ENCODE peak calls at places on chromosome 5, in eight cellular contexts. N, E, D, X, I, B, R and W are unnamed samples.

GRCh38 chr5:59253625-59254024 is 639.9 kb downstream of the PDE4D start:
- DNase-seq in E (no peak), D (no peak), N (no peak), B (no peak), I (no peak), R (no peak), X (no peak), W (no peak)

GRCh38 chr5:176319827-176320554 is 41.6 kb downstream of the KIAA1191 start:
- DNase-seq in E (no peak), N (no peak), I (peak; percentile 21), D (no peak), X (no peak), R (no peak), B (no peak), W (no peak)

GRCh38 chr5:135011355-135012032 is 22.5 kb downstream of the PITX1 start:
- DNase-seq in X (no peak), B (no peak), N (no peak), I (no peak), D (no peak), R (no peak), E (no peak), W (no peak)

GRCh38 chr5:115068239-115069086 is 101.2 kb downstream of the TRIM36 start:
- DNase-seq in X (peak; percentile 12), B (no peak), D (no peak), I (peak; percentile 3), R (no peak), E (no peak), N (peak; percentile 23), W (no peak)

GRCh38 chr5:158777647-158778368 is 321.9 kb downstream of the EBF1 start:
- DNase-seq in B (no peak), R (no peak), X (no peak), E (no peak), N (no peak), D (no peak), I (peak; percentile 49), W (no peak)

GRCh38 chr5:1551426-1551825 is 27.7 kb upstream of the LPCAT1 start:
- DNase-seq in E (no peak), X (no peak), B (no peak), N (no peak), I (no peak), R (no peak), D (no peak), W (no peak)

GRCh38 chr5:108297042-108297596 is 84.8 kb downstream of the FBXL17 start:
- DNase-seq in I (no peak), E (no peak), R (no peak), D (no peak), N (no peak), B (no peak), X (no peak), W (no peak)

GRCh38 chr5:51484326-51484725 is 101.1 kb downstream of the ISL1 start:
- DNase-seq in X (no peak), E (no peak), I (peak; percentile 68), R (no peak), N (no peak), D (no peak), B (no peak), W (no peak)

GRCh38 chr5:54282876-54283275 is 27.5 kb downstream of the ARL15 start:
- DNase-seq in E (no peak), D (no peak), N (no peak), R (no peak), X (no peak), B (no peak), I (no peak), W (no peak)

GRCh38 chr5:2370626-2371418 is 380.7 kb downstream of the IRX2 start:
- DNase-seq in X (no peak), D (no peak), E (no peak), B (no peak), N (no peak), I (no peak), R (no peak), W (no peak)

GRCh38 chr5:14174235-14174636 is 31.1 kb downstream of the TRIO start:
- DNase-seq in R (no peak), I (no peak), B (no peak), D (no peak), X (no peak), E (no peak), N (peak; percentile 31), W (no peak)

GRCh38 chr5:103207001-103207400 is 51.6 kb upstream of the MACIR start:
- DNase-seq in B (no peak), I (no peak), D (no peak), E (no peak), N (no peak), R (no peak), X (no peak), W (no peak)

GRCh38 chr5:141879941-141880738 is 1.9 kb upstream of the PCDH1 start:
- DNase-seq in I (no peak), E (peak; percentile 64), X (no peak), B (peak; percentile 82), D (no peak), R (no peak), N (no peak), W (peak; percentile 76)

GRCh38 chr5:527646-528591 is 3.7 kb upstream of the SLC9A3 start:
- DNase-seq in E (no peak), X (no peak), I (no peak), D (no peak), B (no peak), R (no peak), N (no peak), W (peak; percentile 40)

GRCh38 chr5:67003906-67004729 is 192.5 kb downstream of the CD180 start:
- DNase-seq in N (peak; percentile 30), X (peak; percentile 89), I (peak; percentile 94), R (peak; percentile 76), E (peak; percentile 71), D (peak; percentile 60), B (peak; percentile 42), W (peak; percentile 56)

GRCh38 chr5:137461636-137462596 is 37.2 kb downstream of the SPOCK1 start:
- DNase-seq in E (no peak), N (no peak), R (no peak), X (no peak), D (no peak), I (peak; percentile 12), B (no peak), W (no peak)

GRCh38 chr5:133599044-133599443 is 13.3 kb downstream of the FSTL4 start:
- DNase-seq in B (no peak), N (no peak), X (no peak), D (no peak), I (no peak), R (no peak), E (no peak), W (no peak)

GRCh38 chr5:80565330-80565729 is 4.8 kb downstream of the ANKRD34B start:
- DNase-seq in D (no peak), B (no peak), R (no peak), X (no peak), E (no peak), I (no peak), N (no peak), W (no peak)

GRCh38 chr5:179243333-179243732 is 101.9 kb downstream of the ADAMTS2 start:
- DNase-seq in I (peak; percentile 83), B (peak; percentile 75), D (no peak), X (no peak), N (no peak), R (no peak), E (no peak), W (no peak)

GRCh38 chr5:5116953-5117352 is 23.2 kb upstream of the ADAMTS16 start:
- DNase-seq in D (no peak), B (no peak), X (no peak), N (no peak), E (no peak), R (no peak), I (no peak), W (no peak)

GRCh38 chr5:59130441-59130840 is 547.6 kb downstream of the RAB3C start:
- DNase-seq in E (no peak), D (no peak), X (no peak), N (peak; percentile 64), B (no peak), R (no peak), I (peak; percentile 56), W (no peak)

GRCh38 chr5:80343067-80343466 is 23.3 kb downstream of the SPZ1 start:
- DNase-seq in I (no peak), X (no peak), N (no peak), E (no peak), B (no peak), D (no peak), R (no peak), W (no peak)

GRCh38 chr5:138793481-138794010 is 40.3 kb downstream of the CTNNA1 start:
- DNase-seq in X (no peak), D (peak; percentile 23), B (no peak), R (no peak), I (peak; percentile 38), N (no peak), E (no peak), W (no peak)

GRCh38 chr5:81397169-81397568 is 3.2 kb upstream of the ACOT12 start:
- DNase-seq in R (no peak), B (no peak), D (no peak), I (peak; percentile 78), E (no peak), X (no peak), N (no peak), W (no peak)

GRCh38 chr5:91401175-91401574 is 18.1 kb upstream of the ARRDC3 start:
- DNase-seq in D (no peak), B (no peak), R (no peak), I (peak; percentile 44), X (no peak), E (no peak), N (no peak), W (no peak)

GRCh38 chr5:153831976-153832375 is 206.7 kb downstream of the FAM114A2 start:
- DNase-seq in I (peak; percentile 65), E (no peak), N (peak; percentile 19), D (no peak), B (peak; percentile 3), R (no peak), X (no peak), W (no peak)

GRCh38 chr5:68883441-68883840 is 210.4 kb upstream of the SLC30A5 start:
- DNase-seq in E (no peak), B (no peak), D (no peak), X (no peak), I (no peak), R (no peak), N (no peak), W (no peak)

GRCh38 chr5:170479484-170479883 is 24.3 kb upstream of the KCNIP1 start:
- DNase-seq in X (no peak), E (no peak), D (no peak), B (no peak), N (no peak), R (no peak), I (no peak), W (no peak)